ENCODE peak calls at places on chromosomes 7 and 10, in seven cellular contexts. S is PC-9, N is tibial artery, F is cardiac muscle cell, K is kidney epithelial cell, O is GM06990, B is OCI-LY7. A is an unnamed sample. For H3K36me3, the result is how much of the 10 kb centered on the place peaks cover.

GRCh38 chr10:24722676-24723385 is 856 bp downstream of the ARHGAP21 start:
- DNase-seq in S (peak), N (peak), F (peak), K (no peak), O (peak), B (peak), A (no peak)

GRCh38 chr10:14822879-14823755 is 14.7 kb downstream of the CDNF start:
- DNase-seq in S (peak), N (no peak), F (peak), K (no peak), O (no peak), B (peak), A (no peak)

GRCh38 chr7:105707381-105707780 is 126.1 kb upstream of the EFCAB10 start:
- DNase-seq in S (no peak), N (no peak), F (peak), K (no peak), O (no peak), B (no peak), A (no peak)

GRCh38 chr10:121662945-121663917 is 65.0 kb upstream of the FGFR2 start:
- DNase-seq in S (no peak), N (no peak), F (no peak), K (no peak), O (no peak), B (peak), A (no peak)

GRCh38 chr10:7792541-7792940 is 4.6 kb downstream of the ATP5F1C start:
- DNase-seq in S (no peak), N (no peak), F (peak), K (no peak), O (no peak), B (no peak), A (no peak)

GRCh38 chr10:23204773-23205172 is 12.7 kb downstream of the PTF1A start:
- DNase-seq in S (no peak), N (no peak), F (no peak), K (no peak), O (no peak), B (no peak), A (no peak)

GRCh38 chr7:98802088-98802780 is 67.6 kb downstream of the TMEM130 start:
- DNase-seq in S (peak), N (peak), F (peak), K (peak), O (peak), B (peak), A (no peak)

GRCh38 chr7:92400013-92400412 is 47.3 kb upstream of the GATAD1 start:
- DNase-seq in S (no peak), N (no peak), F (no peak), K (no peak), O (no peak), B (no peak), A (no peak)

GRCh38 chr10:33680036-33680435 is 345.6 kb upstream of the NRP1 start:
- DNase-seq in S (no peak), N (no peak), F (no peak), K (no peak), O (no peak), B (no peak), A (no peak)

GRCh38 chr10:4561301-4561700 is 264.7 kb upstream of the AKR1E2 start:
- DNase-seq in S (no peak), N (no peak), F (no peak), K (no peak), O (no peak), B (no peak), A (no peak)

GRCh38 chr10:77393411-77393810 is 244.2 kb downstream of the KCNMA1 start:
- DNase-seq in S (no peak), N (no peak), F (no peak), K (no peak), O (no peak), B (no peak), A (no peak)

GRCh38 chr10:87923233-87923632 is 59.8 kb downstream of the PTEN start:
- DNase-seq in S (no peak), N (no peak), F (no peak), K (no peak), O (no peak), B (peak), A (no peak)
- H3K36me3 ChIP-seq in S (under half), N (under half), F (under half), K (under half), O (under half), B (half or more), A (under half)

GRCh38 chr10:73591578-73591902 is 398 bp upstream of the USP54 start:
- DNase-seq in S (peak), N (no peak), F (no peak), K (no peak), O (no peak), B (peak), A (no peak)

GRCh38 chr10:73591935-73592699 is 975 bp upstream of the USP54 start:
- DNase-seq in S (peak), N (peak), F (peak), K (peak), O (no peak), B (peak), A (peak)

GRCh38 chr10:73593110-73593509 is 2.0 kb upstream of the USP54 start:
- DNase-seq in S (no peak), N (no peak), F (no peak), K (no peak), O (no peak), B (no peak), A (no peak)

GRCh38 chr10:73589538-73590126 is 1.5 kb downstream of the USP54 start:
- DNase-seq in S (no peak), N (no peak), F (peak), K (no peak), O (no peak), B (no peak), A (no peak)

DNA sequence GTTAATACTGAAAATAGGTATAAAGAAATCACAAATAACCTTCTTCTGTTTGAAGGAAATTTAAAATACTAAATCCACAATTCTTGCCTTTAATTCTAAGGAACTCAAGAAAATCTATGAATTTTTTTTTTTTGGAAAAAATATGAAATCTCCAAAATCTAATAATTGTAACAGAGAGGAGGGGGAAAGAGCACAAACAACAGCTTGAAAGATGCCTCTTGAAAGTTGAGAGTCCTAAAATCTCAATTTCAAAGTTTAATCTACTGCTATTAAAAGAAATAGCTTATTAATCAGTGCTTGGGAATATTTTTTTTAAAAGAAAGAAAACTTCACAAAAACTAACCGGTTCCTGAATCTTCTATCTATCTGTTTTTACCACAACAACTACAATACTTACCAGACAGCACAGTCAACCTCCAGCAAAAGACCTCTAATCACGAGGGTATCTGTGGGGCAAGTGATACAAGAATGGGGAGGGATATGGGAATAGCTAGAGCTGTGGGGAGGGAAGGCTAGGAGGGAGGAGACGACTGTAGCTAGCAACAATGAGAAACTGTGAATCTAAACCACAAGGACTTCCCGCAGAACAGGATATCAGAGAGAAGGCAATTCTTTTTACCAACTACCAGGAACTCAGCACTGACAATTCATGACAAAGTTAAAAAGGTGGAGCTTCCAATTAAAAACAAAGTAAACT is at the start of gene USP54:
- DNase-seq in S (peak), N (no peak), F (peak), K (peak), O (no peak), B (peak), A (peak)
- H3K4me3 ChIP-seq in S (peak), N (no peak), F (no peak), K (peak), O (no peak), B (peak), A (no peak)

GRCh38 chr7:103640031-103640779 is 194.2 kb upstream of the SLC26A5 start:
- DNase-seq in S (no peak), N (no peak), F (peak), K (no peak), O (no peak), B (no peak), A (peak)
- H3K36me3 ChIP-seq in S (under half), N (under half), F (under half), K (under half), O (under half), B (under half), A (under half)

GRCh38 chr7:155343661-155344121 is 46.0 kb downstream of the INSIG1 start:
- DNase-seq in S (no peak), N (no peak), F (no peak), K (no peak), O (no peak), B (no peak), A (no peak)

GRCh38 chr7:155345490-155345889 is 47.8 kb downstream of the INSIG1 start:
- DNase-seq in S (no peak), N (no peak), F (no peak), K (no peak), O (no peak), B (no peak), A (no peak)

GRCh38 chr7:155346285-155346684 is 48.6 kb downstream of the INSIG1 start:
- DNase-seq in S (no peak), N (no peak), F (no peak), K (no peak), O (no peak), B (no peak), A (no peak)

GRCh38 chr7:155344270-155344617 is 46.6 kb downstream of the INSIG1 start:
- DNase-seq in S (no peak), N (no peak), F (no peak), K (no peak), O (no peak), B (no peak), A (no peak)

DNA sequence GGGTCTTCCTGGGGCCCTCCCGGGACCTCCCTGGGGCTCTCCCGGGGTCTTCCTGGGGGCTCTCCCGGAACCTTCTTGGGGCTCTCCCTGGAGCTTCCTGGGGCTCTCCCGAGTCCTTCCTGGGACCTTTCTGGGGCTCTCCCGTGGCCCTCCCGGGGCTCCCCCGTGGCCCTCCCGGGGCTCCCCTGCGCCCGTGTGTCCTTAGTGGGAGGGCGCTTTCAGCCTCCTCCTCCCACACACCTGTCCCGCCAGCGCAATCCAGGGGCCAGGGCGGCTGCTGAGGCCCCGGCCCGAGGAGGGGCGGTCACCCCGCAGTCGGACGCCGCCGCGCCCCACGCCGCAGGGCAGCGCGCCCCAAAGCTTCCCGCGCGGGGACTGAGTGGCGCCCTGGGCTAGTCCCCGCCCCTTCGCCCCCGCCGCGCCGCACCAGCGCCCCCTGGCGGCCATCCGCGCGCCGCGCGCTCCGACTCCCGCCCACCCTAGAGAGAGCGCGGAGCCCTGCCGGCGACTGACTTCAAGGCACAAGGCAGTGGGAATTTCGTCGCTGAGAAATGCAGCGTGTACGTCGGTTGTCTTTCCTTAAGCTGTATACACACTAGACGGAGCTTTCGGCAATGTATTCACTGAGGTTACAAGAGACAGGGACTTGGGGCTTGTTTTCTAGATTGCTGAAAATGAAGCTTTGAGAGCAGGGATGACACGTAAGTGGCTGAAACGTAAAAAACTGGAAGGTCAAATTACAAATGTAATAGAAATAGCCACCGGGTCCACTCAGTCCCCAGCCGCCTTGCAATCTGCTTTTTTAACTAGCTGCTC is 47.1 kb downstream of the INSIG1 start:
- DNase-seq in S (peak), N (peak), F (peak), K (peak), O (peak), B (peak), A (no peak)
- H3K4me3 ChIP-seq in S (peak), N (peak), F (peak), K (peak), O (peak), B (peak), A (peak)

GRCh38 chr7:107967420-107967819 is 35.5 kb downstream of the LAMB1 start:
- DNase-seq in S (no peak), N (no peak), F (no peak), K (no peak), O (no peak), B (no peak), A (no peak)
- H3K36me3 ChIP-seq in S (under half), N (under half), F (under half), K (under half), O (under half), B (under half), A (under half)

DNA sequence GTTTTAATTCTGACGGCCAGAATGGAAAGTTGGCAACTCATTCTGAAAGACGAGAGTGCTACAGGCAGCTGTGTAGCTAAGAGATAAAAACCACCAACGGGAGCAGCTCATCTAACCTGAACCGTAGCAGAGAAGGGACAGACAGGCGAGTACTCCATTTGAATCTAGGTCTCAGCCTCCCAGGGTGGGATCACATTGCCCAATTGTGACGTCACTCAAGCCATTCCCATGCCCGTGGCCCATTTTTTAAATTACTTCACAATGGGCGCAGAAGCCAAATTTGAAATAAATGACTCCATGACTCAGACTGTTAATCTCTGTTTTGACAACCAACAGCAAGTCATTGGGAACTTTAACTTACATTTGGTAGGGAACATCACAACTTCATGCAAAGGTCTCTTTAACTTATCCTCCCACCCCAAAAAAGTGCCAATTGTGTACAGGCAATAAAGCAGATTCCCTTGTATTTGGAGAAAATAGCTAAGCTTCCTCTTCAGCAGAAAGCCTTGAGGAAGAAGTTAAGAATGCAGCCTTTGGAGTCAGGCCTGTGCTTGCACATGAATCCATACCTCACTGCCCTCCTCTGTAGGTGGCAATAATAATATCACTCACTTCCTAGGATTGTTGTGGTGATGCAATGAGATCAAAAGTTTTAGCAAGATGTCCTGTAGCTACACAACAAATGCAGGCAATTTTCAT is 93.2 kb upstream of the KIF5B start:
- DNase-seq in S (peak), N (peak), F (peak), K (peak), O (peak), B (no peak), A (peak)
- H3K4me3 ChIP-seq in S (no peak), N (peak), F (no peak), K (no peak), O (no peak), B (no peak), A (no peak)

DNA sequence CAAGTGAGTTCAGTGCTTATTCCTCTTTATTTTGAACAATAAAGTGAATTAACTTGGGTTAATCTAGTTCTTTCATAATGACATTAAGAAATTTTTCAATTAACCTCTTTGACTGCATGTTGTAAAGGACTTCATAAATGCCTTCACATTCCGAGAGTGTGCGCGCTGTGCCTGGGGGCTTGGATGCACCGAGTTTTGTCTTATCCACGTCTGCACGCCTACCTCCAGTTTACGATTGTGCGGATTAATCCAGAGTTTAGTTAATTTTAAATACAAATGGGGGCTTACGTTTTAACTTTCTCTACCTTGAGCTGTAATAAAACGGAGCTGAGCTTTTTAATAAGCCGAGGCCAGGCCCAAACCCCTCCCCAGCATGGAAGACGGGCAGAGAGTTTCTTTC is 120.4 kb downstream of the EBF3 start:
- DNase-seq in S (no peak), N (no peak), F (no peak), K (no peak), O (no peak), B (no peak), A (no peak)
- H3K36me3 ChIP-seq in S (under half), N (under half), F (under half), K (under half), O (under half), B (under half), A (under half)

GRCh38 chr10:75191821-75192568 is 18.6 kb upstream of the VDAC2 start:
- DNase-seq in S (peak), N (peak), F (peak), K (no peak), O (no peak), B (no peak), A (peak)
- H3K4me3 ChIP-seq in S (peak), N (no peak), F (no peak), K (no peak), O (no peak), B (no peak), A (no peak)

DNA sequence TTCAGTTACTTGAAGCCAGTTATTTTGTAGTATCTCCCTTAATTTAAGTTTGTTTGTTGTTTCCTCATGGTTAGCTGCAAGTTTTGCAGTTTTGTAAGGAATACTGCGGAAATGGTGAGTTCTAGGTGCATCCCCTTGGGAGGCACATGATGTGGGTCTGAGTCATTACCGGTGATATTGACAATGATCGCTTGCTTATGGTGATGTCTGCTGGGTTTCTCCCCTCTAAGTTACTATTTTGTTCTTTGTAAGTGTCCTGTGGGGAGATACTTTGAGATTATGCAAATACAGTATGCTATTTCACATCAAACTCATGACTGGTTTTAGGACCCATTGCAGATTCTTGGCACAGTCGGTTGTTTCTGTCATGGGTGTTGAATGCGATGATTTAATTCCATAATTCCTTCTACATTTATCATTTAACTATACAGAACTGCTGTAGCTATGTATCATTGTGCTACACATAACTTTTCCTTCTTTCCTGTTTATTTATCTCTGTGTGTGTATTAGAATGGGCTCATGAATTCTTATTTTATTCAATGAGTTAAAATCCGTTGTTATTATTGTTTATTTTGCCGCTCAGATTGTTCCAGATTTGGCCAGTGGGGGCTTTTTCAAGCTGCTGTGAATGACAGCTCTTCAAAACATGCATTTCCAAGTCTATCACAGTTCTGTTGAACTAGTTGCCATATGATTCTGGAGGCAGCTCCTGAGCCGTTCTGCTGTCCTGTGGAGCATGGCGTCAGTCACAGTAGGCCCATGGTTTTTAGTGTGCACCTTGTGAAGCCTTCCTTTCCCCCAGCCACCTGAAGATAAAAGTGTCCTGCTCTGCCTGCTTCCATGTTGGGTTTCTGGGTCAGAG is 18.4 kb downstream of the TSPAN14 start:
- DNase-seq in S (peak), N (peak), F (peak), K (no peak), O (peak), B (peak), A (no peak)
- H3K36me3 ChIP-seq in S (half or more), N (under half), F (under half), K (under half), O (under half), B (half or more), A (under half)

DNA sequence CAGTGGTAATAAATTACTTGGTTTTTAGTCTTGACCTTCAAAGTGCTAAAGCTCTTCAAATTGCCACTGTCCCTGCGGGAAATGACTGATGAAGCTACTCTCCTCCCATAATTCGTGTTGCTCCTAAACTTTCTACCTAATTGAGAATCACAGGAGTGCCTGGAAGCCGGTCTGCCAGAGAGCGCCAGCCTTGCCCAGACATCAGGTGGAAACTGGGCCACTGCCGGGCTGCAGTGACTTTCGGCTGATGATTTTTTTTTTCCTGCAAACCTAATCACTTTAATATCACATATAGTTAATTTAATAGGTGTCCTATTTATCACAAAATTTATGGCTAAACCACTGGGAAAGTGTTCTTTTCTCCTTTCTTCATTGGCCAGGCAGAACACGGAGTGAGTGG is 59.6 kb upstream of the UBE3C start:
- DNase-seq in S (no peak), N (no peak), F (no peak), K (no peak), O (no peak), B (no peak), A (no peak)
- H3K4me3 ChIP-seq in S (no peak), N (no peak), F (no peak), K (no peak), O (no peak), B (no peak), A (no peak)